ENCODE peak calls at places on chromosomes 7 and 10, in four cellular contexts. U is NCI-H2029 treated with DMSO at 0.1 percent for 48 hours, O is substantia nigra, P is SW480. Q is an unnamed sample.

GRCh38 chr7:79471283-79471682 is 17.8 kb upstream of the MAGI2 start:
- DNase-seq in U (no peak), O (no peak), P (no peak), Q (no peak)

GRCh38 chr7:150937848-150938561 is 40.1 kb downstream of the KCNH2 start:
- DNase-seq in U (peak), O (no peak), P (no peak), Q (no peak)

GRCh38 chr10:100728928-100729876 is 16.2 kb upstream of the PAX2 start:
- DNase-seq in U (no peak), O (no peak), P (peak), Q (peak)

GRCh38 chr7:55641273-55641691 is 69.0 kb upstream of the VOPP1 start:
- DNase-seq in U (peak), O (peak), P (peak), Q (peak)

GRCh38 chr7:148700693-148701092 is 2.0 kb downstream of the CUL1 start:
- DNase-seq in U (no peak), O (no peak), P (peak), Q (peak)

GRCh38 chr10:16816142-16816541 is 1.1 kb downstream of the RSU1 start:
- DNase-seq in U (no peak), O (no peak), P (peak), Q (no peak)

GRCh38 chr10:124259139-124259825 is 159.4 kb downstream of the OAT start:
- DNase-seq in U (no peak), O (no peak), P (peak), Q (no peak)

GRCh38 chr7:503575-504111 is 16.0 kb downstream of the PDGFA start:
- DNase-seq in U (no peak), O (no peak), P (peak), Q (peak)

GRCh38 chr10:73888514-73888913 is 14.2 kb upstream of the CAMK2G start:
- DNase-seq in U (no peak), O (no peak), P (no peak), Q (no peak)

GRCh38 chr10:132519382-132520146 is 18.0 kb upstream of the INPP5A start:
- DNase-seq in U (no peak), O (no peak), P (no peak), Q (no peak)